ENCODE peak calls at places on chromosomes 2 and 18, in eight cellular contexts. Q is HCT116, Y is GM10248, X is GM20000, U is HFFc6, B is colonic mucosa, R is left ventricle myocardium inferior, D is MCF 10A. Z is an unnamed sample.

GRCh38 chr2:136057023-136057801 is 60.7 kb downstream of the CXCR4 start:
- DNase-seq in Q (no peak), Y (no peak), X (peak; percentile 30), U (no peak), B (no peak), R (no peak), D (no peak), Z (no peak)

GRCh38 chr18:78878335-78878734 is 101.3 kb upstream of the SALL3 start:
- DNase-seq in Q (no peak), Y (no peak), X (no peak), U (no peak), B (no peak), R (no peak), D (no peak), Z (no peak)

GRCh38 chr2:237806334-237806733 is 7.8 kb downstream of the RBM44 start:
- DNase-seq in Q (no peak), Y (no peak), X (no peak), U (no peak), B (no peak), R (no peak), D (no peak), Z (no peak)

GRCh38 chr18:59155140-59155539 is 15.5 kb downstream of the SEC11C start:
- DNase-seq in Q (no peak), Y (no peak), X (no peak), U (peak; percentile 97), B (no peak), R (no peak), D (no peak), Z (no peak)

GRCh38 chr2:33617989-33618388 is 18.9 kb upstream of the FAM98A start:
- DNase-seq in Q (no peak), Y (no peak), X (no peak), U (no peak), B (no peak), R (no peak), D (no peak), Z (no peak)

GRCh38 chr2:26298638-26299393 is 47.1 kb upstream of the SELENOI start:
- DNase-seq in Q (no peak), Y (no peak), X (peak; percentile 32), U (peak; percentile 48), B (peak; percentile 40), R (no peak), D (peak; percentile 24), Z (no peak)

GRCh38 chr2:209114588-209114987 is 309.3 kb upstream of the MAP2 start:
- DNase-seq in Q (no peak), Y (no peak), X (no peak), U (no peak), B (no peak), R (no peak), D (no peak), Z (no peak)

GRCh38 chr18:13831864-13832508 is 8.0 kb downstream of the MC5R start:
- DNase-seq in Q (peak; percentile 13), Y (no peak), X (no peak), U (no peak), B (no peak), R (no peak), D (peak; percentile 50), Z (peak; percentile 25)

GRCh38 chr2:165357758-165358157 is 111.7 kb upstream of the CSRNP3 start:
- DNase-seq in Q (no peak), Y (no peak), X (no peak), U (peak; percentile 15), B (no peak), R (no peak), D (peak; percentile 27), Z (no peak)

GRCh38 chr2:10309286-10309685 is 6.6 kb downstream of the HPCAL1 start:
- DNase-seq in Q (no peak), Y (no peak), X (no peak), U (no peak), B (no peak), R (no peak), D (no peak), Z (no peak)

GRCh38 chr2:241410739-241411176 is 54.7 kb downstream of the FARP2 start:
- DNase-seq in Q (peak; percentile 34), Y (no peak), X (no peak), U (no peak), B (no peak), R (no peak), D (no peak), Z (no peak)

GRCh38 chr2:241268716-241269445 is 46.6 kb downstream of the HDLBP start:
- DNase-seq in Q (no peak), Y (no peak), X (no peak), U (peak; percentile 81), B (no peak), R (no peak), D (peak; percentile 74), Z (no peak)

GRCh38 chr2:122739732-122740593 is 984.5 kb downstream of the TSN start:
- DNase-seq in Q (no peak), Y (peak; percentile 13), X (peak; percentile 16), U (no peak), B (no peak), R (no peak), D (no peak), Z (no peak)

GRCh38 chr18:23828426-23828825 is 139.2 kb downstream of the LAMA3 start:
- DNase-seq in Q (peak; percentile 67), Y (peak; percentile 47), X (peak; percentile 55), U (peak; percentile 60), B (no peak), R (no peak), D (peak; percentile 84), Z (no peak)

GRCh38 chr2:27096748-27097297 is 10.3 kb downstream of the KHK start:
- DNase-seq in Q (no peak), Y (no peak), X (no peak), U (no peak), B (no peak), R (no peak), D (no peak), Z (no peak)

GRCh38 chr2:239026711-239027430 is 179.0 kb downstream of the TWIST2 start:
- DNase-seq in Q (no peak), Y (no peak), X (no peak), U (no peak), B (no peak), R (no peak), D (no peak), Z (no peak)

GRCh38 chr2:109458512-109458911 is 155.3 kb downstream of the SEPTIN10 start:
- DNase-seq in Q (no peak), Y (no peak), X (no peak), U (no peak), B (no peak), R (no peak), D (no peak), Z (no peak)

GRCh38 chr18:75475228-75475627 is 47.7 kb upstream of the SMIM21 start:
- DNase-seq in Q (no peak), Y (no peak), X (no peak), U (peak; percentile 91), B (no peak), R (no peak), D (peak; percentile 70), Z (no peak)

GRCh38 chr2:120177011-120177621 is 46.1 kb downstream of the TMEM185B start:
- DNase-seq in Q (no peak), Y (peak; percentile 85), X (peak; percentile 78), U (no peak), B (peak; percentile 28), R (peak; percentile 25), D (peak; percentile 40), Z (no peak)

GRCh38 chr2:201258666-201258999 is 1.7 kb upstream of the CASP8 start:
- DNase-seq in Q (no peak), Y (no peak), X (no peak), U (no peak), B (no peak), R (no peak), D (no peak), Z (no peak)

GRCh38 chr2:201259216-201259615 is 1.1 kb upstream of the CASP8 start:
- DNase-seq in Q (no peak), Y (no peak), X (no peak), U (no peak), B (peak; percentile 22), R (no peak), D (no peak), Z (no peak)

GRCh38 chr2:201256001-201256544 is 4.3 kb upstream of the CASP8 start:
- DNase-seq in Q (no peak), Y (no peak), X (no peak), U (no peak), B (no peak), R (no peak), D (no peak), Z (no peak)

GRCh38 chr2:201257941-201258665 is 2.2 kb upstream of the CASP8 start:
- DNase-seq in Q (peak; percentile 68), Y (peak; percentile 71), X (peak; percentile 67), U (peak; percentile 79), B (peak; percentile 90), R (peak; percentile 58), D (peak; percentile 98), Z (peak; percentile 53)

GRCh38 chr2:201257381-201257940 is 2.9 kb upstream of the CASP8 start:
- DNase-seq in Q (no peak), Y (peak; percentile 59), X (peak; percentile 53), U (no peak), B (peak; percentile 71), R (peak; percentile 27), D (no peak), Z (peak; percentile 48)
- TF ChIP-seq CTCF in Q (no peak), Y (no peak), X (no peak), U (peak; percentile 43), B (no peak), R (no peak), D (no peak), Z (no peak)

DNA sequence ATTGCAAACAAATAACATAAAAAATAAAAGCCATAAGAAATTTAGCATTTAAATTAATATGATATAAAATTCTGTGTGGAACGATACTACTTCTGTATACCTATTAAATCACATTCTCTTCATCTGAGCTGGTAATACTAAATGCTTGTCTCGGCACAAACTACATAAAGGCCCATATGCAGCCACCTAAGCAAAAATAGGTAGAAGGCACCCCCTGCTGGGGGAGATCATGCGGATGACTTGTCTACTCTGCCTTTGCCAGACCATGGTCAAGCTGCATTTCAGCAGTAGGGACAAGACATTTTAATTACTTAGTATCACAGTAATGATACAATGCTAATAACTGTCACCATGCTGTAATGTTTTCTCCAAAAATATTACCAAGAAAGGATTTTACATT is 108.0 kb downstream of the CDH19 start:
- DNase-seq in Q (no peak), Y (no peak), X (peak; percentile 14), U (no peak), B (peak; percentile 49), R (peak; percentile 33), D (peak; percentile 81), Z (peak; percentile 85)
- TF ChIP-seq CTCF in Q (no peak), Y (peak; percentile 44), X (no peak), U (peak; percentile 14), B (peak; percentile 37), R (peak; percentile 61), D (peak; percentile 57), Z (peak; percentile 68)

GRCh38 chr2:217947341-217948316 is 55.2 kb downstream of the TNS1 start:
- DNase-seq in Q (peak; percentile 8), Y (no peak), X (no peak), U (no peak), B (no peak), R (no peak), D (no peak), Z (no peak)
- TF ChIP-seq CTCF in Q (peak; percentile 47), Y (no peak), X (no peak), U (peak; percentile 12), B (no peak), R (peak; percentile 32), D (no peak), Z (no peak)

DNA sequence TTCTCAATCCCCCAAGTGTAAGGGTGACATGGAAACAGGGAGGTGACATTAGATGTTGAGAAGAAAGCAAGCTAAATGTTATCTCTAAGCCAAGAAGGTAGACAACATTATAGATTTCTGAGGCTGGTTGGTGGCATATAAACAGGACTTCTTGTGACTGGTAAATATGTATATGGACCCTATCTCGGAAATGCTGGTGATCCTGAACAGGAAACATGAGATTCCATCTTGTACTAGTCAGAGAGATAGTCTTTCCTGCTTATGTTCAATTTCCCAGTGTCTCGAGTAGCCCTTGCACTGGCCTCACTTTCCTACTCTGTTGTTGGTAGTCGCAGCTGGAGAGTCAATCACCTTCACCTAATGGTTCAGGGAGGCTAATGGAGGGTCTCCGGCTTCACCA is 26.8 kb downstream of the MOGAT1 start:
- DNase-seq in Q (no peak), Y (no peak), X (no peak), U (no peak), B (no peak), R (no peak), D (no peak), Z (no peak)
- TF ChIP-seq CTCF in Q (no peak), Y (no peak), X (no peak), U (no peak), B (no peak), R (no peak), D (no peak), Z (no peak)

Z was measured in endothelial cell.